ENCODE peak calls at places on chromosome 11, in five cellular contexts. One of them, this sample, is unnamed. For H3K4me1, the result is how much of the 10 kb centered on the place peaks cover.

GRCh38 chr11:8886332-8886731 is 24.7 kb upstream of the AKIP1 start:
- DNase-seq in IMR-90: peak
- DNase-seq in fibroblast of lung: no peak
- DNase-seq in prostate gland: no peak
- DNase-seq in H1: no peak
- DNase-seq in this sample: no peak

GRCh38 chr11:2902784-2903671 is 17.5 kb upstream of the CDKN1C start:
- DNase-seq in IMR-90: no peak
- DNase-seq in fibroblast of lung: no peak
- DNase-seq in prostate gland: no peak
- DNase-seq in H1: no peak
- DNase-seq in this sample: no peak

GRCh38 chr11:111012497-111012896 is 233.0 kb upstream of the POU2AF2 start:
- DNase-seq in IMR-90: no peak
- DNase-seq in fibroblast of lung: no peak
- DNase-seq in prostate gland: no peak
- DNase-seq in H1: no peak
- DNase-seq in this sample: no peak

GRCh38 chr11:18731949-18732821 is 6.2 kb upstream of the IGSF22 start:
- DNase-seq in IMR-90: peak
- DNase-seq in fibroblast of lung: peak
- DNase-seq in prostate gland: peak
- DNase-seq in H1: no peak
- DNase-seq in this sample: no peak

GRCh38 chr11:71977743-71978418 is 20.8 kb upstream of the IL18BP start:
- DNase-seq in IMR-90: peak
- DNase-seq in fibroblast of lung: peak
- DNase-seq in prostate gland: peak
- DNase-seq in H1: no peak
- DNase-seq in this sample: no peak

GRCh38 chr11:69642913-69643632 is 2.1 kb downstream of the CCND1 start:
- DNase-seq in IMR-90: peak
- DNase-seq in fibroblast of lung: peak
- DNase-seq in prostate gland: peak
- DNase-seq in H1: no peak
- DNase-seq in this sample: no peak

GRCh38 chr11:61774441-61774840 is 18.0 kb downstream of the TMEM258 start:
- DNase-seq in IMR-90: no peak
- DNase-seq in fibroblast of lung: no peak
- DNase-seq in prostate gland: no peak
- DNase-seq in H1: no peak
- DNase-seq in this sample: no peak

GRCh38 chr11:21817677-21818076 is 375.2 kb upstream of the ANO5 start:
- DNase-seq in IMR-90: no peak
- DNase-seq in fibroblast of lung: no peak
- DNase-seq in prostate gland: no peak
- DNase-seq in H1: no peak
- DNase-seq in this sample: no peak

GRCh38 chr11:16895306-16895705 is 118.9 kb downstream of the PLEKHA7 start:
- DNase-seq in IMR-90: no peak
- DNase-seq in fibroblast of lung: no peak
- DNase-seq in prostate gland: no peak
- DNase-seq in H1: no peak
- DNase-seq in this sample: no peak
- H3K4me1 ChIP-seq in IMR-90: under half
- H3K4me1 ChIP-seq in fibroblast of lung: under half
- H3K4me1 ChIP-seq in prostate gland: under half
- H3K4me1 ChIP-seq in H1: under half
- H3K4me1 ChIP-seq in this sample: under half

GRCh38 chr11:12287009-12287373 is 90.4 kb upstream of the PARVA start:
- DNase-seq in IMR-90: peak
- DNase-seq in fibroblast of lung: peak
- DNase-seq in prostate gland: peak
- DNase-seq in H1: no peak
- DNase-seq in this sample: peak
- H3K27ac ChIP-seq in IMR-90: peak
- H3K27ac ChIP-seq in fibroblast of lung: peak
- H3K27ac ChIP-seq in prostate gland: no peak
- H3K27ac ChIP-seq in H1: no peak
- H3K27ac ChIP-seq in this sample: peak

DNA sequence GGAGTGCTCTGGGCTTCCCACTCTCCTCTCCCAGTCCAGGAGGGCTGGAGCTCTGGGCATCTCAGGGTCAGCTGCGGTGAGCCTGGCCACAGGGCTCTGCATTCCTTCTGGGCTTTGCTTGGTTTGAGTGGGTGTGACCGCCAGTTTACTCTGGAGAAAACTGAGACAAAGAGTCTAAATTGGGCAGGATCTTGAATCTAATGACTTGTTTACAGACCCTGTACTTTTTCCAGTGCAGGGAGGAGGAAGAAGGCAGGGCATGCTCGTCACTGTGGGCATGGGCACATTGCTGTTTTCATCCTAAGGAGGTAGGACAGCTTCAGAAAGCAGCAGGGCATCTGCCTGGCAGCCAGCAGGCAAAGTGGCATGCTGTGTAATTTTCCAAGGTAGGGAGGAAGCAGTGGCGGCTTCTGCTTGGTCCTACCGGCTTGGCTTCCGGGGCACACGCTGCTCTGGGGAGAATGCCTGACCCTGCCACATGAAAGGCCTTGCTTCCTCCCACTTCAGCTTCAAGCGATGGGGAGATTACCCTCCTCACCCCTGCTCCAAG is 22.9 kb downstream of the FLI1 start:
- DNase-seq in IMR-90: peak
- DNase-seq in fibroblast of lung: peak
- DNase-seq in prostate gland: no peak
- DNase-seq in H1: no peak
- DNase-seq in this sample: no peak
- H3K4me1 ChIP-seq in IMR-90: under half
- H3K4me1 ChIP-seq in fibroblast of lung: under half
- H3K4me1 ChIP-seq in prostate gland: under half
- H3K4me1 ChIP-seq in H1: under half
- H3K4me1 ChIP-seq in this sample: half or more

GRCh38 chr11:102733232-102733875 is 8.6 kb upstream of the MMP8 start:
- DNase-seq in IMR-90: peak
- DNase-seq in fibroblast of lung: peak
- DNase-seq in prostate gland: peak
- DNase-seq in H1: peak
- DNase-seq in this sample: no peak

GRCh38 chr11:102734650-102735049 is 9.9 kb upstream of the MMP8 start:
- DNase-seq in IMR-90: no peak
- DNase-seq in fibroblast of lung: no peak
- DNase-seq in prostate gland: no peak
- DNase-seq in H1: no peak
- DNase-seq in this sample: no peak

GRCh38 chr11:102727890-102728289 is 3.1 kb upstream of the MMP8 start:
- DNase-seq in IMR-90: peak
- DNase-seq in fibroblast of lung: peak
- DNase-seq in prostate gland: no peak
- DNase-seq in H1: no peak
- DNase-seq in this sample: no peak

GRCh38 chr11:102724904-102725515 is at the start of gene MMP8:
- DNase-seq in IMR-90: peak
- DNase-seq in fibroblast of lung: no peak
- DNase-seq in prostate gland: no peak
- DNase-seq in H1: no peak
- DNase-seq in this sample: no peak

GRCh38 chr11:102730036-102730815 is 5.5 kb upstream of the MMP8 start:
- DNase-seq in IMR-90: peak
- DNase-seq in fibroblast of lung: peak
- DNase-seq in prostate gland: no peak
- DNase-seq in H1: no peak
- DNase-seq in this sample: no peak
- H3K27ac ChIP-seq in IMR-90: peak
- H3K27ac ChIP-seq in fibroblast of lung: peak
- H3K27ac ChIP-seq in prostate gland: no peak
- H3K27ac ChIP-seq in H1: no peak
- H3K27ac ChIP-seq in this sample: no peak

GRCh38 chr11:112882494-112883381 is 78.5 kb upstream of the NCAM1 start:
- DNase-seq in IMR-90: no peak
- DNase-seq in fibroblast of lung: no peak
- DNase-seq in prostate gland: no peak
- DNase-seq in H1: no peak
- DNase-seq in this sample: no peak

GRCh38 chr11:112884012-112884767 is 77.0 kb upstream of the NCAM1 start:
- DNase-seq in IMR-90: no peak
- DNase-seq in fibroblast of lung: no peak
- DNase-seq in prostate gland: no peak
- DNase-seq in H1: no peak
- DNase-seq in this sample: no peak

GRCh38 chr11:112889446-112889845 is 71.8 kb upstream of the NCAM1 start:
- DNase-seq in IMR-90: no peak
- DNase-seq in fibroblast of lung: no peak
- DNase-seq in prostate gland: no peak
- DNase-seq in H1: no peak
- DNase-seq in this sample: no peak

GRCh38 chr11:112885744-112886706 is 75.2 kb upstream of the NCAM1 start:
- DNase-seq in IMR-90: no peak
- DNase-seq in fibroblast of lung: no peak
- DNase-seq in prostate gland: no peak
- DNase-seq in H1: no peak
- DNase-seq in this sample: no peak

GRCh38 chr11:112886707-112887370 is 74.4 kb upstream of the NCAM1 start:
- DNase-seq in IMR-90: no peak
- DNase-seq in fibroblast of lung: no peak
- DNase-seq in prostate gland: no peak
- DNase-seq in H1: no peak
- DNase-seq in this sample: no peak
- H3K4me1 ChIP-seq in IMR-90: under half
- H3K4me1 ChIP-seq in fibroblast of lung: under half
- H3K4me1 ChIP-seq in prostate gland: under half
- H3K4me1 ChIP-seq in H1: under half
- H3K4me1 ChIP-seq in this sample: under half

DNA sequence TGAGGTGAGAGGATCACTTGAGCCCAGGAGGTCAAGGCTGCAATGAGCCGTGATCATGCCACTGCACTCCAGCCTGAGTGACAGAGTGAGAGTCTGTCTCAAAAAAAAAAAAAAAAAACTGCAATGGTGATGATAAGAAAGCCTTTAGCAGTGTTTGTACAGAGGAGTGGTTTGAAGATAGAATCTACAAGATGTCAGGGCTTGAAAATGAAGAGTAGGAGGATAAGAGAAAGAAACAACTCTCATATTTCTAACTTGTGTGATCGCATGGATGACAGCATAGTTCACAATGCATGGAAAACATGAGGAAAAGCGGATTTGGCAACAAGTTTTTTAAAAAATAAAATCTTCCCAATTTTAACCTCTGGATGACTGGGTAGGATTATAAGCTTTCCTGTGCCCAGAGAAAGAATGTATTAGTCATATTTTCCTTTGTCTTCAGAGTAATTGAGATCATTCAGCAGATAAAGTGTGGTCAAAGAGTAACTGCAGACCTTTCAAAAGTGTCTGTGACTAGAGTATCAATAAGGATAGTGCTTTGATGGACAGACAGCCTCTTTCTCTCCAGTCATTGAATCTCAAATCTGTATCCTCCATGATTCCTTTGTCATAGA is 328.1 kb downstream of the CASP12 start:
- DNase-seq in IMR-90: no peak
- DNase-seq in fibroblast of lung: no peak
- DNase-seq in prostate gland: no peak
- DNase-seq in H1: no peak
- DNase-seq in this sample: no peak
- H3K27ac ChIP-seq in IMR-90: no peak
- H3K27ac ChIP-seq in fibroblast of lung: no peak
- H3K27ac ChIP-seq in prostate gland: no peak
- H3K27ac ChIP-seq in H1: no peak
- H3K27ac ChIP-seq in this sample: no peak

DNA sequence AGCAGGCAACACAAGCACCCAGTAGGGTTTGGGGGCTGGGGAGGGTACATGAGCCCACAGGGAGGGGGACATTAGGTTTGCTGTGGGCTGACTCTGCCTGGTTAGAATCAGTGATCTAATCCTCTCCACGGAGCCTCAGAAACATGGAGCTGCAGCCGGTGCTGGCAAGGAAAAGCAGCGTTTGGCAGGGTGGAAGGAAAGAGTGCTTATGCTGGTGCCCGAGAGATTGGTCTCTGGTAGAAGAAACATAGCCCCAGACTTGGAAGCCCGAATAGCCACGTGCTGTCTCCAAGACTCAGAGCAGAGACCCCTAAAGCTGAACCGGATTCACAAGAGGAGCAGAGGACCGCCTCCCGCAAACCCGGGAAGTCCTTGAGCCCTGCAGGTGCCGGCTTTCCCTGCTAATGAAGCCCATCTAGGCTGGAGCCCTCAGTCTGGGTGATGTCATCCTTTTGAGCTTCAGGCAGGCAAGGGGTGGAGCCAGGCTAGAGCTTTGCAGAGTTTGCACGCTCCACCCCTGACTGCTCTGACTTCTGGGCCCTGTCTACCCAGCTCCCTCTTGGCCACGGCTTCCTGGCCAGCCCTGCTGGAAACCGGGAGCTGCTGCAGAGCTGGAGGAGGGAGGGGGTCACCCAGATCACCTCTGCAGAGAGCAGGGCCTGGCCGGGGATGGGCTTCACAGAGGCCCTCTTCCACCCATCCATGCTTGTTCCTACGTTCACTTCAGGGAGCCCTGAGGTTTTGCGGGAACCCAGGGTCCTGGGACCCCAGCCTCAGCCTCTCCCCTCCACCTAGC is 35.0 kb upstream of the JAM3 start:
- DNase-seq in IMR-90: peak
- DNase-seq in fibroblast of lung: peak
- DNase-seq in prostate gland: peak
- DNase-seq in H1: peak
- DNase-seq in this sample: no peak
- H3K4me1 ChIP-seq in IMR-90: under half
- H3K4me1 ChIP-seq in fibroblast of lung: under half
- H3K4me1 ChIP-seq in prostate gland: under half
- H3K4me1 ChIP-seq in H1: under half
- H3K4me1 ChIP-seq in this sample: half or more

This sample was measured in vagina.